ENCODE peak calls at places on chromosomes 4 and X, in nine cellular contexts. One of them, this sample, is unnamed.

GRCh38 chr4:19776021-19776459 is 475.7 kb upstream of the SLIT2 start:
- DNase-seq in ACHN: peak; percentile 96
- DNase-seq in NCI-H510A: peak; percentile 7
- DNase-seq in NCI-H1417: no peak
- DNase-seq in NCI-H774: no peak
- DNase-seq in HT-29: no peak
- DNase-seq in epithelial cell of prostate: peak; percentile 80
- DNase-seq in GM10248: no peak
- DNase-seq in AG04449: peak; percentile 46
- DNase-seq in this sample: no peak

GRCh38 chrX:149818652-149819051 is 36.9 kb downstream of the MAGEA9 start:
- DNase-seq in GM10248: no peak
- DNase-seq in ACHN: no peak
- DNase-seq in NCI-H774: no peak
- DNase-seq in epithelial cell of prostate: no peak
- DNase-seq in NCI-H1417: no peak
- DNase-seq in AG04449: no peak
- DNase-seq in HT-29: no peak
- DNase-seq in NCI-H510A: no peak
- DNase-seq in this sample: no peak

GRCh38 chrX:154091678-154092077 is 5.8 kb downstream of the MECP2 start:
- DNase-seq in ACHN: no peak
- DNase-seq in NCI-H1417: no peak
- DNase-seq in HT-29: no peak
- DNase-seq in NCI-H510A: no peak
- DNase-seq in GM10248: no peak
- DNase-seq in NCI-H774: no peak
- DNase-seq in epithelial cell of prostate: no peak
- DNase-seq in AG04449: no peak
- DNase-seq in this sample: no peak

GRCh38 chr4:74202062-74202586 is 44.2 kb downstream of the MTHFD2L start:
- DNase-seq in epithelial cell of prostate: no peak
- DNase-seq in NCI-H774: peak; percentile 72
- DNase-seq in AG04449: no peak
- DNase-seq in NCI-H1417: peak; percentile 14
- DNase-seq in HT-29: peak; percentile 72
- DNase-seq in ACHN: no peak
- DNase-seq in GM10248: no peak
- DNase-seq in NCI-H510A: peak; percentile 61
- DNase-seq in this sample: no peak

GRCh38 chr4:3464911-3465697 is 2.0 kb downstream of the DOK7 start:
- DNase-seq in GM10248: no peak
- DNase-seq in NCI-H774: no peak
- DNase-seq in HT-29: no peak
- DNase-seq in ACHN: no peak
- DNase-seq in NCI-H1417: no peak
- DNase-seq in AG04449: no peak
- DNase-seq in epithelial cell of prostate: no peak
- DNase-seq in NCI-H510A: no peak
- DNase-seq in this sample: no peak

GRCh38 chr4:154677300-154677699 is 64.8 kb upstream of the FGG start:
- DNase-seq in ACHN: no peak
- DNase-seq in HT-29: no peak
- DNase-seq in AG04449: no peak
- DNase-seq in NCI-H1417: no peak
- DNase-seq in GM10248: no peak
- DNase-seq in NCI-H510A: no peak
- DNase-seq in epithelial cell of prostate: no peak
- DNase-seq in NCI-H774: no peak
- DNase-seq in this sample: no peak

GRCh38 chr4:123856689-123857545 is 460.3 kb downstream of the SPRY1 start:
- DNase-seq in NCI-H510A: no peak
- DNase-seq in NCI-H1417: peak; percentile 27
- DNase-seq in GM10248: no peak
- DNase-seq in AG04449: no peak
- DNase-seq in epithelial cell of prostate: no peak
- DNase-seq in HT-29: peak; percentile 76
- DNase-seq in ACHN: no peak
- DNase-seq in NCI-H774: no peak
- DNase-seq in this sample: no peak

GRCh38 chr4:100168521-100168920 is 21.7 kb downstream of the DDIT4L start:
- DNase-seq in NCI-H774: no peak
- DNase-seq in GM10248: no peak
- DNase-seq in NCI-H1417: no peak
- DNase-seq in epithelial cell of prostate: no peak
- DNase-seq in ACHN: no peak
- DNase-seq in NCI-H510A: no peak
- DNase-seq in HT-29: no peak
- DNase-seq in AG04449: no peak
- DNase-seq in this sample: no peak